ENCODE peak calls at places on chromosome 18, in nine cellular contexts. One of them, this sample, is unnamed.

GRCh38 chr18:67515987-67516431 is 511 bp downstream of the DSEL start:
- DNase-seq in NCI-H1436: peak; percentile 87
- DNase-seq in lower lobe of right lung: peak; percentile 90
- DNase-seq in left lung: peak; percentile 87
- DNase-seq in skeletal muscle cell: peak; percentile 66
- DNase-seq in KBM-7: peak; percentile 71
- DNase-seq in activated T-cell treated with anti-CD3 and anti-CD28 coated beads, Interleukin-2, amount 50 U/mL, for 24 hours: peak; percentile 75
- DNase-seq in COR-L47: peak; percentile 96
- DNase-seq in HTR-8/SVneo: peak; percentile 56
- DNase-seq in this sample: peak; percentile 87

GRCh38 chr18:57776767-57777166 is 26.3 kb downstream of the ATP8B1 start:
- DNase-seq in COR-L47: no peak
- DNase-seq in lower lobe of right lung: no peak
- DNase-seq in HTR-8/SVneo: no peak
- DNase-seq in NCI-H1436: no peak
- DNase-seq in left lung: no peak
- DNase-seq in skeletal muscle cell: no peak
- DNase-seq in activated T-cell treated with anti-CD3 and anti-CD28 coated beads, Interleukin-2, amount 50 U/mL, for 24 hours: no peak
- DNase-seq in KBM-7: peak; percentile 5
- DNase-seq in this sample: no peak

GRCh38 chr18:67265464-67266245 is 250.9 kb downstream of the DSEL start:
- DNase-seq in left lung: no peak
- DNase-seq in skeletal muscle cell: peak; percentile 67
- DNase-seq in KBM-7: peak; percentile 37
- DNase-seq in lower lobe of right lung: no peak
- DNase-seq in activated T-cell treated with anti-CD3 and anti-CD28 coated beads, Interleukin-2, amount 50 U/mL, for 24 hours: no peak
- DNase-seq in HTR-8/SVneo: no peak
- DNase-seq in COR-L47: no peak
- DNase-seq in NCI-H1436: no peak
- DNase-seq in this sample: no peak

GRCh38 chr18:9184998-9185613 is 48.5 kb downstream of the ANKRD12 start:
- DNase-seq in skeletal muscle cell: no peak
- DNase-seq in NCI-H1436: no peak
- DNase-seq in activated T-cell treated with anti-CD3 and anti-CD28 coated beads, Interleukin-2, amount 50 U/mL, for 24 hours: no peak
- DNase-seq in lower lobe of right lung: no peak
- DNase-seq in HTR-8/SVneo: no peak
- DNase-seq in KBM-7: no peak
- DNase-seq in COR-L47: no peak
- DNase-seq in left lung: no peak
- DNase-seq in this sample: no peak

GRCh38 chr18:36809590-36810381 is 19.0 kb downstream of the TPGS2 start:
- DNase-seq in COR-L47: peak; percentile 71
- DNase-seq in NCI-H1436: peak; percentile 74
- DNase-seq in lower lobe of right lung: no peak
- DNase-seq in HTR-8/SVneo: peak; percentile 48
- DNase-seq in left lung: no peak
- DNase-seq in KBM-7: peak; percentile 47
- DNase-seq in skeletal muscle cell: no peak
- DNase-seq in activated T-cell treated with anti-CD3 and anti-CD28 coated beads, Interleukin-2, amount 50 U/mL, for 24 hours: peak; percentile 37
- DNase-seq in this sample: no peak

GRCh38 chr18:66548747-66549146 is 55.1 kb downstream of the CDH19 start:
- DNase-seq in left lung: no peak
- DNase-seq in NCI-H1436: no peak
- DNase-seq in skeletal muscle cell: no peak
- DNase-seq in COR-L47: no peak
- DNase-seq in HTR-8/SVneo: no peak
- DNase-seq in activated T-cell treated with anti-CD3 and anti-CD28 coated beads, Interleukin-2, amount 50 U/mL, for 24 hours: no peak
- DNase-seq in KBM-7: no peak
- DNase-seq in lower lobe of right lung: no peak
- DNase-seq in this sample: no peak

GRCh38 chr18:8745355-8746014 is 40.1 kb downstream of the MTCL1 start:
- DNase-seq in COR-L47: no peak
- DNase-seq in KBM-7: no peak
- DNase-seq in lower lobe of right lung: no peak
- DNase-seq in skeletal muscle cell: peak; percentile 37
- DNase-seq in activated T-cell treated with anti-CD3 and anti-CD28 coated beads, Interleukin-2, amount 50 U/mL, for 24 hours: no peak
- DNase-seq in HTR-8/SVneo: no peak
- DNase-seq in left lung: no peak
- DNase-seq in NCI-H1436: no peak
- DNase-seq in this sample: no peak

GRCh38 chr18:27862056-27862682 is 314.8 kb downstream of the CDH2 start:
- DNase-seq in NCI-H1436: no peak
- DNase-seq in left lung: no peak
- DNase-seq in KBM-7: no peak
- DNase-seq in lower lobe of right lung: no peak
- DNase-seq in activated T-cell treated with anti-CD3 and anti-CD28 coated beads, Interleukin-2, amount 50 U/mL, for 24 hours: no peak
- DNase-seq in HTR-8/SVneo: no peak
- DNase-seq in COR-L47: peak; percentile 19
- DNase-seq in skeletal muscle cell: no peak
- DNase-seq in this sample: no peak

GRCh38 chr18:42274488-42275137 is 319.6 kb downstream of the PIK3C3 start:
- DNase-seq in NCI-H1436: peak; percentile 15
- DNase-seq in HTR-8/SVneo: no peak
- DNase-seq in skeletal muscle cell: peak; percentile 2
- DNase-seq in left lung: no peak
- DNase-seq in activated T-cell treated with anti-CD3 and anti-CD28 coated beads, Interleukin-2, amount 50 U/mL, for 24 hours: no peak
- DNase-seq in KBM-7: no peak
- DNase-seq in lower lobe of right lung: no peak
- DNase-seq in COR-L47: no peak
- DNase-seq in this sample: no peak

GRCh38 chr18:26745288-26745975 is 120.1 kb downstream of the AQP4 start:
- DNase-seq in skeletal muscle cell: no peak
- DNase-seq in NCI-H1436: no peak
- DNase-seq in activated T-cell treated with anti-CD3 and anti-CD28 coated beads, Interleukin-2, amount 50 U/mL, for 24 hours: no peak
- DNase-seq in left lung: no peak
- DNase-seq in KBM-7: no peak
- DNase-seq in HTR-8/SVneo: no peak
- DNase-seq in COR-L47: peak; percentile 34
- DNase-seq in lower lobe of right lung: no peak
- DNase-seq in this sample: no peak

GRCh38 chr18:57961876-57962505 is 82.0 kb upstream of the NEDD4L start:
- DNase-seq in lower lobe of right lung: no peak
- DNase-seq in NCI-H1436: no peak
- DNase-seq in HTR-8/SVneo: no peak
- DNase-seq in COR-L47: no peak
- DNase-seq in skeletal muscle cell: no peak
- DNase-seq in KBM-7: no peak
- DNase-seq in activated T-cell treated with anti-CD3 and anti-CD28 coated beads, Interleukin-2, amount 50 U/mL, for 24 hours: no peak
- DNase-seq in left lung: no peak
- DNase-seq in this sample: no peak

GRCh38 chr18:32930695-32931301 is 158.0 kb upstream of the KLHL14 start:
- DNase-seq in lower lobe of right lung: no peak
- DNase-seq in NCI-H1436: no peak
- DNase-seq in HTR-8/SVneo: no peak
- DNase-seq in KBM-7: peak; percentile 27
- DNase-seq in left lung: no peak
- DNase-seq in activated T-cell treated with anti-CD3 and anti-CD28 coated beads, Interleukin-2, amount 50 U/mL, for 24 hours: no peak
- DNase-seq in COR-L47: peak; percentile 60
- DNase-seq in skeletal muscle cell: no peak
- DNase-seq in this sample: no peak

GRCh38 chr18:2515408-2515807 is 55.9 kb downstream of the METTL4 start:
- DNase-seq in activated T-cell treated with anti-CD3 and anti-CD28 coated beads, Interleukin-2, amount 50 U/mL, for 24 hours: no peak
- DNase-seq in COR-L47: no peak
- DNase-seq in NCI-H1436: no peak
- DNase-seq in left lung: no peak
- DNase-seq in HTR-8/SVneo: peak; percentile 30
- DNase-seq in lower lobe of right lung: no peak
- DNase-seq in skeletal muscle cell: peak; percentile 70
- DNase-seq in KBM-7: no peak
- DNase-seq in this sample: no peak

GRCh38 chr18:76445275-76445674 is 49.8 kb downstream of the ZNF516 start:
- DNase-seq in HTR-8/SVneo: peak; percentile 56
- DNase-seq in COR-L47: no peak
- DNase-seq in activated T-cell treated with anti-CD3 and anti-CD28 coated beads, Interleukin-2, amount 50 U/mL, for 24 hours: no peak
- DNase-seq in NCI-H1436: no peak
- DNase-seq in left lung: no peak
- DNase-seq in skeletal muscle cell: peak; percentile 62
- DNase-seq in lower lobe of right lung: no peak
- DNase-seq in KBM-7: no peak
- DNase-seq in this sample: no peak

GRCh38 chr18:57331718-57332117 is 20.6 kb upstream of the ST8SIA3 start:
- DNase-seq in skeletal muscle cell: no peak
- DNase-seq in COR-L47: no peak
- DNase-seq in activated T-cell treated with anti-CD3 and anti-CD28 coated beads, Interleukin-2, amount 50 U/mL, for 24 hours: no peak
- DNase-seq in lower lobe of right lung: no peak
- DNase-seq in NCI-H1436: no peak
- DNase-seq in HTR-8/SVneo: no peak
- DNase-seq in KBM-7: no peak
- DNase-seq in left lung: no peak
- DNase-seq in this sample: no peak

GRCh38 chr18:74040459-74041332 is 106.9 kb downstream of the FBXO15 start:
- DNase-seq in COR-L47: peak; percentile 15
- DNase-seq in lower lobe of right lung: peak; percentile 60
- DNase-seq in NCI-H1436: peak; percentile 17
- DNase-seq in KBM-7: peak; percentile 41
- DNase-seq in activated T-cell treated with anti-CD3 and anti-CD28 coated beads, Interleukin-2, amount 50 U/mL, for 24 hours: peak; percentile 81
- DNase-seq in skeletal muscle cell: no peak
- DNase-seq in left lung: peak; percentile 39
- DNase-seq in HTR-8/SVneo: peak; percentile 5
- DNase-seq in this sample: no peak

GRCh38 chr18:10070581-10071000 is 156.8 kb downstream of the VAPA start:
- DNase-seq in left lung: no peak
- DNase-seq in NCI-H1436: no peak
- DNase-seq in KBM-7: no peak
- DNase-seq in skeletal muscle cell: no peak
- DNase-seq in HTR-8/SVneo: no peak
- DNase-seq in activated T-cell treated with anti-CD3 and anti-CD28 coated beads, Interleukin-2, amount 50 U/mL, for 24 hours: no peak
- DNase-seq in lower lobe of right lung: no peak
- DNase-seq in COR-L47: no peak
- DNase-seq in this sample: no peak

GRCh38 chr18:9418047-9418690 is 57.1 kb upstream of the RALBP1 start:
- DNase-seq in NCI-H1436: no peak
- DNase-seq in COR-L47: no peak
- DNase-seq in left lung: no peak
- DNase-seq in HTR-8/SVneo: no peak
- DNase-seq in skeletal muscle cell: no peak
- DNase-seq in activated T-cell treated with anti-CD3 and anti-CD28 coated beads, Interleukin-2, amount 50 U/mL, for 24 hours: no peak
- DNase-seq in KBM-7: no peak
- DNase-seq in lower lobe of right lung: no peak
- DNase-seq in this sample: no peak

GRCh38 chr18:46291149-46291548 is 187.0 kb downstream of the HAUS1 start:
- DNase-seq in KBM-7: no peak
- DNase-seq in lower lobe of right lung: no peak
- DNase-seq in activated T-cell treated with anti-CD3 and anti-CD28 coated beads, Interleukin-2, amount 50 U/mL, for 24 hours: peak; percentile 21
- DNase-seq in COR-L47: no peak
- DNase-seq in HTR-8/SVneo: no peak
- DNase-seq in left lung: no peak
- DNase-seq in NCI-H1436: no peak
- DNase-seq in skeletal muscle cell: no peak
- DNase-seq in this sample: no peak

GRCh38 chr18:23951206-23951605 is 63.3 kb upstream of the TTC39C start:
- DNase-seq in lower lobe of right lung: no peak
- DNase-seq in NCI-H1436: no peak
- DNase-seq in HTR-8/SVneo: no peak
- DNase-seq in left lung: no peak
- DNase-seq in skeletal muscle cell: no peak
- DNase-seq in COR-L47: no peak
- DNase-seq in activated T-cell treated with anti-CD3 and anti-CD28 coated beads, Interleukin-2, amount 50 U/mL, for 24 hours: no peak
- DNase-seq in KBM-7: no peak
- DNase-seq in this sample: no peak

GRCh38 chr18:75638597-75639467 is 211.3 kb upstream of the SMIM21 start:
- DNase-seq in activated T-cell treated with anti-CD3 and anti-CD28 coated beads, Interleukin-2, amount 50 U/mL, for 24 hours: no peak
- DNase-seq in HTR-8/SVneo: no peak
- DNase-seq in lower lobe of right lung: no peak
- DNase-seq in left lung: no peak
- DNase-seq in NCI-H1436: no peak
- DNase-seq in skeletal muscle cell: no peak
- DNase-seq in KBM-7: peak; percentile 44
- DNase-seq in COR-L47: peak; percentile 37
- DNase-seq in this sample: no peak

GRCh38 chr18:31101148-31102019 is 837 bp downstream of the DSC2 start:
- DNase-seq in skeletal muscle cell: no peak
- DNase-seq in activated T-cell treated with anti-CD3 and anti-CD28 coated beads, Interleukin-2, amount 50 U/mL, for 24 hours: no peak
- DNase-seq in lower lobe of right lung: peak; percentile 89
- DNase-seq in NCI-H1436: no peak
- DNase-seq in KBM-7: peak; percentile 80
- DNase-seq in COR-L47: peak; percentile 58
- DNase-seq in left lung: peak; percentile 83
- DNase-seq in HTR-8/SVneo: no peak
- DNase-seq in this sample: peak; percentile 56

GRCh38 chr18:50937183-50937582 is 30.7 kb upstream of the ELAC1 start:
- DNase-seq in KBM-7: no peak
- DNase-seq in left lung: no peak
- DNase-seq in skeletal muscle cell: no peak
- DNase-seq in NCI-H1436: no peak
- DNase-seq in COR-L47: no peak
- DNase-seq in lower lobe of right lung: no peak
- DNase-seq in HTR-8/SVneo: no peak
- DNase-seq in activated T-cell treated with anti-CD3 and anti-CD28 coated beads, Interleukin-2, amount 50 U/mL, for 24 hours: no peak
- DNase-seq in this sample: no peak